ENCODE peak calls at places on chromosomes 7 and 10, in four cellular contexts. N is EL, R is mesenchymal stem cell, H is NCI-H510A treated with DMSO at 0.1 percent for 48 hours. V is an unnamed sample.

GRCh38 chr10:86786368-86786767 is 29.9 kb downstream of the BMPR1A start:
- DNase-seq in N (no peak), R (peak), H (no peak), V (no peak)

GRCh38 chr10:12925845-12926244 is 75.7 kb downstream of the CCDC3 start:
- DNase-seq in N (no peak), R (no peak), H (no peak), V (no peak)

GRCh38 chr10:104345941-104346340 is 7.7 kb upstream of the ITPRIP start:
- DNase-seq in N (no peak), R (no peak), H (no peak), V (no peak)

GRCh38 chr10:98608417-98608816 is 161.7 kb upstream of the HPS1 start:
- DNase-seq in N (no peak), R (no peak), H (no peak), V (no peak)

GRCh38 chr7:127447326-127447945 is 54.9 kb upstream of the ZNF800 start:
- DNase-seq in N (peak), R (peak), H (no peak), V (peak)

GRCh38 chr10:132987671-132988571 is 45.6 kb upstream of the CFAP46 start:
- DNase-seq in N (peak), R (no peak), H (no peak), V (no peak)

GRCh38 chr10:103153765-103154197 is 39.3 kb downstream of the NT5C2 start:
- DNase-seq in N (peak), R (peak), H (peak), V (peak)

GRCh38 chr7:44218418-44219201 is 17.8 kb downstream of the YKT6 start:
- DNase-seq in N (peak), R (peak), H (peak), V (no peak)

GRCh38 chr10:79354141-79354540 is 6.9 kb downstream of the PPIF start:
- DNase-seq in N (no peak), R (no peak), H (no peak), V (no peak)

GRCh38 chr10:78712147-78712546 is 356.6 kb upstream of the ZMIZ1 start:
- DNase-seq in N (no peak), R (no peak), H (peak), V (peak)

GRCh38 chr7:155439311-155440017 is 18.5 kb upstream of the EN2 start:
- DNase-seq in N (no peak), R (no peak), H (no peak), V (no peak)

V was measured in A549.